ENCODE peak calls at places on chromosomes 13 and 19, in six cellular contexts. W is Panc1, L is spleen, X is K562, V is breast epithelium, Y is GM23338. I is an unnamed sample.

GRCh38 chr19:49355890-49356289 is 6.3 kb downstream of the TEAD2 start:
- DNase-seq in W (no peak), L (no peak), X (no peak), V (no peak), Y (no peak), I (no peak)

GRCh38 chr19:32471811-32472210 is 66.2 kb downstream of the DPY19L3 start:
- DNase-seq in W (no peak), L (no peak), X (no peak), V (no peak), Y (no peak), I (no peak)

GRCh38 chr19:55985254-55985653 is 1.3 kb upstream of the NLRP5 start:
- DNase-seq in W (no peak), L (no peak), X (no peak), V (no peak), Y (no peak), I (no peak)

GRCh38 chr13:64239372-64239771 is 2823.7 kb upstream of the PCDH20 start:
- DNase-seq in W (no peak), L (no peak), X (no peak), V (no peak), Y (peak; percentile 8), I (peak; percentile 50)

GRCh38 chr19:46710687-46711086 is 6.2 kb downstream of the PRKD2 start:
- DNase-seq in W (no peak), L (no peak), X (peak; percentile 71), V (no peak), Y (peak; percentile 89), I (no peak)

GRCh38 chr19:40144947-40145748 is 46.1 kb upstream of the MAP3K10 start:
- DNase-seq in W (peak; percentile 91), L (no peak), X (no peak), V (no peak), Y (peak; percentile 7), I (peak; percentile 64)

GRCh38 chr13:43915451-43915850 is 35.7 kb downstream of the LACC1 start:
- DNase-seq in W (no peak), L (no peak), X (no peak), V (no peak), Y (no peak), I (no peak)

GRCh38 chr19:51531349-51532315 is at the start of gene SIGLEC6:
- DNase-seq in W (no peak), L (peak; percentile 90), X (no peak), V (no peak), Y (peak; percentile 65), I (no peak)

GRCh38 chr13:110388141-110388943 is 81.3 kb downstream of the COL4A2 start:
- DNase-seq in W (no peak), L (no peak), X (no peak), V (no peak), Y (peak; percentile 33), I (peak; percentile 94)

GRCh38 chr19:45046355-45046754 is 7.5 kb downstream of the CLASRP start:
- DNase-seq in W (no peak), L (no peak), X (no peak), V (no peak), Y (no peak), I (no peak)

GRCh38 chr19:30403583-30403982 is 31.4 kb downstream of the ZNF536 start:
- DNase-seq in W (no peak), L (no peak), X (no peak), V (no peak), Y (no peak), I (no peak)

GRCh38 chr13:99124046-99124400 is 76.6 kb upstream of the UBAC2 start:
- DNase-seq in W (no peak), L (no peak), X (no peak), V (no peak), Y (no peak), I (no peak)

GRCh38 chr19:29785955-29786589 is 25.7 kb upstream of the CCNE1 start:
- DNase-seq in W (no peak), L (no peak), X (peak; percentile 44), V (no peak), Y (peak; percentile 71), I (no peak)

GRCh38 chr13:62556973-62557372 is 1141.3 kb upstream of the PCDH20 start:
- DNase-seq in W (no peak), L (no peak), X (no peak), V (no peak), Y (no peak), I (no peak)

GRCh38 chr13:109782066-109782822 is 4.1 kb downstream of the IRS2 start:
- DNase-seq in W (no peak), L (peak; percentile 79), X (no peak), V (no peak), Y (no peak), I (no peak)

GRCh38 chr13:61414686-61415664 is 674 bp downstream of the PCDH20 start:
- DNase-seq in W (no peak), L (peak; percentile 63), X (no peak), V (peak; percentile 67), Y (peak; percentile 93), I (no peak)

GRCh38 chr13:79492313-79492798 is 11.4 kb downstream of the NDFIP2 start:
- DNase-seq in W (no peak), L (no peak), X (no peak), V (no peak), Y (peak; percentile 38), I (no peak)

GRCh38 chr19:7833225-7834156 is 3.5 kb downstream of the EVI5L start:
- DNase-seq in W (no peak), L (peak; percentile 82), X (peak; percentile 38), V (no peak), Y (no peak), I (no peak)

GRCh38 chr13:114004416-114005205 is 30.7 kb upstream of the C13orf46 start:
- DNase-seq in W (no peak), L (peak; percentile 61), X (peak; percentile 74), V (no peak), Y (no peak), I (no peak)

GRCh38 chr19:51479531-51480331 is 1.4 kb downstream of the CEACAM18 start:
- DNase-seq in W (no peak), L (no peak), X (no peak), V (no peak), Y (no peak), I (no peak)

GRCh38 chr19:38168632-38169031 is 55.4 kb downstream of the DPF1 start:
- DNase-seq in W (no peak), L (no peak), X (no peak), V (no peak), Y (peak; percentile 53), I (no peak)

GRCh38 chr19:38175422-38175821 is 48.6 kb downstream of the DPF1 start:
- DNase-seq in W (no peak), L (no peak), X (no peak), V (no peak), Y (no peak), I (no peak)

GRCh38 chr19:38172001-38172400 is 52.0 kb downstream of the DPF1 start:
- DNase-seq in W (no peak), L (no peak), X (no peak), V (no peak), Y (no peak), I (no peak)

GRCh38 chr19:38173324-38174041 is 50.5 kb downstream of the DPF1 start:
- DNase-seq in W (no peak), L (peak; percentile 84), X (no peak), V (no peak), Y (no peak), I (no peak)
- TF ChIP-seq POLR2AphosphoS5 in W (no peak), L (peak; percentile 51), X (no peak), V (no peak), Y (no peak), I (no peak)

GRCh38 chr19:23255700-23256099 is 5.5 kb upstream of the ZNF724 start:
- DNase-seq in W (no peak), L (no peak), X (no peak), V (no peak), Y (no peak), I (no peak)

GRCh38 chr19:23254141-23254910 is 4.1 kb upstream of the ZNF724 start:
- DNase-seq in W (no peak), L (no peak), X (no peak), V (no peak), Y (no peak), I (no peak)

DNA sequence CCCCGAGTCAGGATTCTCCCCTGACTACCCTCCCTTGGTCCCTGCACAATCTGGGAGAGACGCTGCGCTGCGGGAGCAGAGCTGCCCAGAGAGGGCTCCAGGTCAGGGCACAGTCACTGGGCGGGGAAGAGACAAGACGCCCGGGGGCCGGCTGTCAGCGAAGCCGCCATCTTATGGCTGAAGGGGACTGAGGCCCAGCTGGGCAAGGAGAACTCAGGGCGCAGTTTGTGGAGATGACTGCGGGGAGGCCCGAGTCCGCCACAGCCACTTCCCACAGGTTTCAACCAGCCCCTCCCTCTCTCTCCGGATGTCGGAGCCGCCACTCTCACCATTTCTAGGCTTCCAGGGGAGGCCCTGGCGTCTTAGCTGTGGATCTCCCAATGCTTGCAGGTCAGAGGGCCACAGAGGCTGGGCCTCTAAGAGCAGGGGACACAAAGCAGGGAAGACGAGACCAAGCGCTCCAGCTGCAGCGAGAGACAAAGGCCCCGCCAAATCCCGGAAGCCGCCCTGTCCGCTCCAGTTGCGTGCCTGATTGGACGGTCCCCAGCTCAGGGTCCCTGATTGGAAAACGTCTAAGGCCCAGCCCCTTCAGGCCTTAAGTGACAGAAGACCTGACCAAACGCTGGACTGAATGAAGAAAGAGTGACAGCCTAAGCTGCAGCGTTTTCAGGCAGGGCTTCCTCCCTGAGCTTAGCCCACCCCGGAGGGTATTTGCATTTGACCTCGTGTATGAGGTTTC is at the start of gene ZNF724:
- DNase-seq in W (peak; percentile 80), L (peak; percentile 95), X (peak; percentile 38), V (peak; percentile 94), Y (peak; percentile 99), I (peak; percentile 92)
- TF ChIP-seq POLR2AphosphoS5 in W (peak; percentile 61), L (peak; percentile 78), X (no peak), V (peak; percentile 28), Y (peak; percentile 84), I (peak; percentile 80)

GRCh38 chr13:95360052-95360451 is 58.8 kb upstream of the ABCC4 start:
- DNase-seq in W (no peak), L (peak; percentile 13), X (no peak), V (no peak), Y (no peak), I (no peak)
- TF ChIP-seq POLR2AphosphoS5 in W (no peak), L (no peak), X (no peak), V (no peak), Y (no peak), I (no peak)

GRCh38 chr19:38496603-38497487 is 63.4 kb downstream of the RYR1 start:
- DNase-seq in W (no peak), L (no peak), X (no peak), V (no peak), Y (no peak), I (no peak)
- TF ChIP-seq POLR2AphosphoS5 in W (no peak), L (peak; percentile 35), X (no peak), V (no peak), Y (no peak), I (no peak)

GRCh38 chr19:1244693-1245451 is 3.3 kb downstream of the ATP5F1D start:
- DNase-seq in W (no peak), L (peak; percentile 92), X (no peak), V (no peak), Y (no peak), I (no peak)
- TF ChIP-seq POLR2AphosphoS5 in W (no peak), L (peak; percentile 44), X (no peak), V (no peak), Y (no peak), I (peak; percentile 1)